ENCODE peak calls at places on chromosomes 11 and 22, in four cellular contexts. One of them, this sample, is unnamed.

GRCh38 chr11:108037636-108038035 is 28.9 kb downstream of the CUL5 start:
- DNase-seq in uterus: no peak
- DNase-seq in transverse colon: no peak
- DNase-seq in lower leg skin: no peak
- DNase-seq in this sample: no peak

GRCh38 chr11:74685338-74685737 is 45.9 kb downstream of the CHRDL2 start:
- DNase-seq in transverse colon: no peak
- DNase-seq in lower leg skin: no peak
- DNase-seq in uterus: no peak
- DNase-seq in this sample: no peak

GRCh38 chr22:19576460-19577421 is 52.5 kb upstream of the CLDN5 start:
- DNase-seq in uterus: no peak
- DNase-seq in lower leg skin: no peak
- DNase-seq in transverse colon: no peak
- DNase-seq in this sample: peak; percentile 63

GRCh38 chr22:31089101-31090100 is 8.3 kb downstream of the SMTN start:
- DNase-seq in transverse colon: peak; percentile 71
- DNase-seq in uterus: peak; percentile 73
- DNase-seq in lower leg skin: no peak
- DNase-seq in this sample: peak; percentile 91

GRCh38 chr22:19916941-19917340 is 24.6 kb upstream of the COMT start:
- DNase-seq in uterus: no peak
- DNase-seq in transverse colon: no peak
- DNase-seq in lower leg skin: no peak
- DNase-seq in this sample: no peak

GRCh38 chr11:19073454-19074415 is 13.2 kb upstream of the MRGPRX2 start:
- DNase-seq in lower leg skin: no peak
- DNase-seq in transverse colon: no peak
- DNase-seq in uterus: no peak
- DNase-seq in this sample: no peak

GRCh38 chr11:72646024-72646423 is 28.2 kb downstream of the PDE2A start:
- DNase-seq in transverse colon: no peak
- DNase-seq in uterus: no peak
- DNase-seq in lower leg skin: no peak
- DNase-seq in this sample: no peak

GRCh38 chr11:122742350-122742749 is 86.8 kb downstream of the UBASH3B start:
- DNase-seq in transverse colon: no peak
- DNase-seq in lower leg skin: no peak
- DNase-seq in uterus: peak; percentile 24
- DNase-seq in this sample: no peak

GRCh38 chr11:20634044-20634443 is 34.6 kb downstream of the SLC6A5 start:
- DNase-seq in uterus: no peak
- DNase-seq in transverse colon: no peak
- DNase-seq in lower leg skin: no peak
- DNase-seq in this sample: no peak

GRCh38 chr11:65553301-65554001 is 4.7 kb downstream of the LTBP3 start:
- DNase-seq in uterus: no peak
- DNase-seq in transverse colon: peak; percentile 52
- DNase-seq in lower leg skin: no peak
- DNase-seq in this sample: no peak

GRCh38 chr11:46363031-46363407 is 15.8 kb downstream of the DGKZ start:
- DNase-seq in lower leg skin: peak; percentile 68
- DNase-seq in transverse colon: no peak
- DNase-seq in uterus: no peak
- DNase-seq in this sample: no peak

GRCh38 chr22:45131749-45132148 is 32.0 kb upstream of the NUP50 start:
- DNase-seq in lower leg skin: peak; percentile 32
- DNase-seq in uterus: no peak
- DNase-seq in transverse colon: peak; percentile 24
- DNase-seq in this sample: no peak

GRCh38 chr11:111469200-111469599 is 43.0 kb downstream of the BTG4 start:
- DNase-seq in lower leg skin: no peak
- DNase-seq in uterus: no peak
- DNase-seq in transverse colon: no peak
- DNase-seq in this sample: no peak

GRCh38 chr11:73152861-73153483 is 10.9 kb upstream of the FCHSD2 start:
- DNase-seq in lower leg skin: no peak
- DNase-seq in uterus: no peak
- DNase-seq in transverse colon: peak; percentile 73
- DNase-seq in this sample: peak; percentile 48

GRCh38 chr11:62792193-62792575 is 378 bp upstream of the TMEM223 start:
- DNase-seq in lower leg skin: no peak
- DNase-seq in uterus: no peak
- DNase-seq in transverse colon: peak; percentile 29
- DNase-seq in this sample: peak; percentile 81

GRCh38 chr22:50060441-50061140 is 2.5 kb upstream of the TTLL8 start:
- DNase-seq in lower leg skin: no peak
- DNase-seq in transverse colon: no peak
- DNase-seq in uterus: no peak
- DNase-seq in this sample: no peak

GRCh38 chr22:44057411-44057987 is 33.4 kb downstream of the PARVB start:
- DNase-seq in uterus: peak; percentile 83
- DNase-seq in transverse colon: peak; percentile 17
- DNase-seq in lower leg skin: peak; percentile 42
- DNase-seq in this sample: peak; percentile 92

GRCh38 chr11:15195454-15196200 is 80.9 kb downstream of the INSC start:
- DNase-seq in uterus: no peak
- DNase-seq in lower leg skin: no peak
- DNase-seq in transverse colon: no peak
- DNase-seq in this sample: no peak

DNA sequence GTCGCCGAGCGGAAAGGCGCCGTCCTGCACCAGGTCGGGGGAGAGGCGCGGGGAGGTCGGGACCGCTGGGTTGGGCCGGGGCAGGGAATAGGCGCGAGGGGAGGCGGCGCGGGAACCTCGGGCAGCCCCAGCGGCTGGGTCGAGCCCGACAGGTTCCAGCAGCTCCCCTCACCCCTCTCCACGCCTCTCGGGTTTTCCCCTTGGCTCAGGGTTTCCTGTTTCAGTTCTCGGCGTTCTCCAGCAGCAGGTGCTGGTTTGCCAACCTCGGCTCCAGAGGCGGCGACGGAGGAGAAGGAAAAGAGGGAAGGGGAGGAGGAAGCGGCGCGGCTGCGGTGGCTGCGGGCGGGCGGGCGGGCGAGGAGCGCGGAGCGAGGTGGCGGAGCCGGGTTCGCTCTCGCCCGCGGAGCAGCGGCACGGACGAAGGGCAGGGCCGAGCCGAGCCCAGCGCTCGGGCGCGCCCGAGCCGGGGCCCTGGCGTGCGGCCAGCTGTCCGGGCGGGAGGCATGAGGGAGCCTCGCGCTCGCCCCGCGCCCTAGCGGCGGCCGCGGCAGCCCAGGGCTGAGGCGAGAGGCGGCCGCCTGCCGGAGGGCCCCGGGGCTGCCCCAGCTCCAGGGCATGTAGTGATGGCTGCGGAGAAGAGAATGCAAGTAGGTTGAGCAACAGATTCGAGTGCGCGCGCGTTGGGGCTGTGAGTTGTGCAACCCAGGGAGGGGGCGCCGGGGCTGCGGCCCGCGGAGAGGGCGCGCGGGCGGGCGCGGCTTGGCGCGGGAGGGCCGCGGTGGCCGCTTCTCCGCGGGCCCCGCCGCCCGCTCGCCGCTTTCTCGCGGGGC is at the start of gene ZC3H12C:
- DNase-seq in lower leg skin: peak; percentile 72
- DNase-seq in transverse colon: peak; percentile 89
- DNase-seq in uterus: peak; percentile 83
- DNase-seq in this sample: peak; percentile 95
- TF ChIP-seq CTCF in lower leg skin: no peak
- TF ChIP-seq CTCF in transverse colon: peak; percentile 53
- TF ChIP-seq CTCF in uterus: peak; percentile 53
- TF ChIP-seq CTCF in this sample: no peak

GRCh38 chr22:38482662-38483308 is 14.9 kb downstream of the KDELR3 start:
- DNase-seq in lower leg skin: no peak
- DNase-seq in uterus: no peak
- DNase-seq in transverse colon: no peak
- DNase-seq in this sample: no peak
- TF ChIP-seq POLR2A in lower leg skin: no peak
- TF ChIP-seq POLR2A in uterus: no peak
- TF ChIP-seq POLR2A in transverse colon: no peak
- TF ChIP-seq POLR2A in this sample: no peak

GRCh38 chr11:16784671-16785070 is 46.2 kb downstream of the C11orf58 start:
- DNase-seq in lower leg skin: no peak
- DNase-seq in transverse colon: no peak
- DNase-seq in uterus: no peak
- DNase-seq in this sample: no peak

GRCh38 chr11:16783321-16783801 is 44.9 kb downstream of the C11orf58 start:
- DNase-seq in uterus: no peak
- DNase-seq in transverse colon: no peak
- DNase-seq in lower leg skin: no peak
- DNase-seq in this sample: peak; percentile 46

GRCh38 chr11:16785520-16786128 is 47.2 kb downstream of the C11orf58 start:
- DNase-seq in lower leg skin: peak; percentile 77
- DNase-seq in uterus: peak; percentile 54
- DNase-seq in transverse colon: peak; percentile 73
- DNase-seq in this sample: peak; percentile 82

GRCh38 chr11:16782226-16782919 is 43.9 kb downstream of the C11orf58 start:
- DNase-seq in transverse colon: no peak
- DNase-seq in uterus: no peak
- DNase-seq in lower leg skin: no peak
- DNase-seq in this sample: peak; percentile 48

DNA sequence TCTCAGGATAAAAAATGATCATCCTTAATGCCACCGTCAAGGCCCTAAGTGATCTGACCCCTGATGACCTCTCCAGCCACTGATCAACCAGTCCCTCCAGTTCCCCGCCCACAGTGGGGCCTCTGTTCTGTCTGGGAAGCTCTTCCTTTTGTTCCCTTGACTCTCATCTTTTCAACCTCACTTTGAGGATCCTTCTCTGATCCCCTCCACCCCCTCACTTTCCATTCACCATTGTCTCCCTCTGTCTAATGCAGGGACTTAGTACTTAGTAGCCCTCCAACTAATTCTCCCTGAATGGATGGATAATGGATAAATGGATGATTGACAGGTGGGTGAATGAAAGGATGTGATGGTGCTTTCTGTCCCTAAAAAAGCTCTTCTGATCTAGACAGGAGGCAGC is 45.6 kb downstream of the C11orf58 start:
- DNase-seq in lower leg skin: no peak
- DNase-seq in transverse colon: no peak
- DNase-seq in uterus: no peak
- DNase-seq in this sample: no peak
- H3K4me3 ChIP-seq in lower leg skin: no peak overlapping the region
- H3K4me3 ChIP-seq in transverse colon: no peak overlapping the region
- H3K4me3 ChIP-seq in uterus: no peak overlapping the region
- H3K4me3 ChIP-seq in this sample: no peak overlapping the region

GRCh38 chr22:35554297-35554845 is 13.7 kb downstream of the RASD2 start:
- DNase-seq in uterus: no peak
- DNase-seq in transverse colon: no peak
- DNase-seq in lower leg skin: no peak
- DNase-seq in this sample: no peak
- TF ChIP-seq CTCF in uterus: no peak
- TF ChIP-seq CTCF in transverse colon: no peak
- TF ChIP-seq CTCF in lower leg skin: no peak
- TF ChIP-seq CTCF in this sample: no peak

GRCh38 chr11:3381794-3382193 is 2.8 kb upstream of the ZNF195 start:
- DNase-seq in transverse colon: no peak
- DNase-seq in lower leg skin: no peak
- DNase-seq in uterus: no peak
- DNase-seq in this sample: no peak
- TF ChIP-seq POLR2A in transverse colon: no peak
- TF ChIP-seq POLR2A in lower leg skin: no peak
- TF ChIP-seq POLR2A in uterus: no peak
- TF ChIP-seq POLR2A in this sample: no peak

GRCh38 chr11:121082670-121083069 is 18.4 kb upstream of the TECTA start:
- DNase-seq in lower leg skin: no peak
- DNase-seq in transverse colon: no peak
- DNase-seq in uterus: no peak
- DNase-seq in this sample: no peak
- H3K4me3 ChIP-seq in lower leg skin: no peak overlapping the region
- H3K4me3 ChIP-seq in transverse colon: no peak overlapping the region
- H3K4me3 ChIP-seq in uterus: no peak overlapping the region
- H3K4me3 ChIP-seq in this sample: no peak overlapping the region

GRCh38 chr11:64225608-64226506 is at the start of the genes NUDT22 and TRPT1:
- DNase-seq in transverse colon: peak; percentile 96
- DNase-seq in uterus: peak; percentile 93
- DNase-seq in lower leg skin: peak; percentile 89
- DNase-seq in this sample: peak; percentile 96
- TF ChIP-seq CTCF in transverse colon: peak; percentile 46
- TF ChIP-seq CTCF in uterus: no peak
- TF ChIP-seq CTCF in lower leg skin: no peak
- TF ChIP-seq CTCF in this sample: peak; percentile 18